ENCODE peak calls at places on chromosomes 3 and 15, in eight cellular contexts. K is nephron progenitor cell, H is mesothelial cell of epicardium, T is ascending aorta, B is endothelial cell, Y is bronchial epithelial cell, N is WERI-Rb-1, V is lower lobe of right lung. G is an unnamed sample.

GRCh38 chr3:10223676-10224639 is 24.3 kb upstream of the TATDN2 start:
- DNase-seq in K (no peak), V (no peak), Y (no peak), B (no peak), H (no peak), N (no peak), T (no peak), G (no peak)

GRCh38 chr3:47337656-47338055 is 43.2 kb upstream of the PTPN23 start:
- DNase-seq in K (no peak), N (no peak), H (no peak), T (no peak), V (no peak), B (no peak), Y (no peak), G (no peak)

GRCh38 chr3:30639937-30640336 is 33.5 kb downstream of the TGFBR2 start:
- DNase-seq in V (no peak), H (no peak), K (no peak), B (no peak), T (no peak), N (no peak), Y (no peak), G (no peak)

GRCh38 chr3:56894912-56895431 is 93.2 kb upstream of the ARHGEF3 start:
- DNase-seq in N (no peak), Y (no peak), T (no peak), K (no peak), B (no peak), V (no peak), H (no peak), G (no peak)

GRCh38 chr3:23550402-23550801 is 255.4 kb upstream of the UBE2E1 start:
- DNase-seq in H (no peak), K (no peak), B (no peak), N (no peak), Y (no peak), T (no peak), V (no peak), G (no peak)

GRCh38 chr3:159762981-159763465 is 225.6 kb upstream of the IL12A start:
- DNase-seq in H (peak), K (peak), Y (peak), N (peak), V (peak), B (peak), T (peak), G (peak)

GRCh38 chr3:129107793-129108192 is 13.8 kb downstream of the RAB43 start:
- DNase-seq in N (no peak), B (no peak), T (no peak), H (no peak), Y (no peak), K (peak), V (peak), G (no peak)

GRCh38 chr15:88383354-88383753 is 83.8 kb downstream of the MRPL46 start:
- DNase-seq in H (no peak), N (peak), B (no peak), K (no peak), V (no peak), T (no peak), Y (no peak), G (no peak)

GRCh38 chr3:58237940-58238681 is 519 bp downstream of the ABHD6 start:
- DNase-seq in H (no peak), Y (no peak), K (peak), V (peak), B (peak), N (peak), T (peak), G (no peak)

GRCh38 chr3:9165441-9165840 is 84.0 kb downstream of the SRGAP3 start:
- DNase-seq in Y (no peak), N (no peak), B (no peak), K (no peak), V (no peak), H (no peak), T (no peak), G (no peak)

GRCh38 chr3:186109897-186110803 is 1.3 kb upstream of the ETV5 start:
- DNase-seq in B (peak), N (peak), H (no peak), Y (no peak), K (peak), T (no peak), V (peak), G (no peak)

GRCh38 chr3:16937421-16937820 is 52.7 kb downstream of the PLCL2 start:
- DNase-seq in Y (no peak), K (no peak), V (no peak), B (no peak), N (no peak), H (no peak), T (no peak), G (no peak)

GRCh38 chr15:71115567-71116351 is 488 bp downstream of the THSD4 start:
- DNase-seq in B (peak), T (no peak), V (peak), H (peak), K (peak), Y (peak), N (peak), G (peak)

GRCh38 chr3:72274511-72275295 is 489.8 kb upstream of the PROK2 start:
- DNase-seq in N (peak), K (peak), B (no peak), V (peak), H (no peak), T (no peak), Y (no peak), G (no peak)

GRCh38 chr3:169118666-169119370 is 544.7 kb downstream of the MECOM start:
- DNase-seq in H (no peak), B (no peak), Y (no peak), N (no peak), T (no peak), K (no peak), V (no peak), G (no peak)

DNA sequence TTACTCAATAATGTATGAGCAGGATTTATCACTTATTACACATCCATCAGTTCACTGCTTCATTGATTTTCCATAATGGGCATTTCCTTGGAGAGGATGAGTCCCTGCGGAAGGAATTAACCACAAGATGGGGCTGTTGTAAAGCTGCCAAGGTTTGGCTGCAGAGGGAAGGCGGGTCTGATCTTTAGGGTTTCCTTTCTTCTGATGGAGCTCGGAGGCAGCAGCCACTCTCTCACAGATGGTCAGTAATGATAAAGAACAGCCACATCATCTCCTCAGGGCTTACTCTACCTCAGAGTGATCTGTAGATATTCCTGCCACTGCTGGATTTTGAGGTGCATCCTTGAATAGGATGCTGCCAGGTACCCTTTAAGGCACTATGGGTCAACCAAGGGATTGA is 115.2 kb downstream of the USP13 start:
- DNase-seq in Y (peak), B (peak), H (no peak), N (peak), T (no peak), K (peak), V (no peak), G (no peak)
- TF ChIP-seq CTCF in Y (peak), B (no peak), H (peak), N (peak), T (no peak), K (peak), V (peak), G (peak)

GRCh38 chr3:142904639-142905441 is 16.0 kb upstream of the PCOLCE2 start:
- DNase-seq in Y (peak), B (no peak), H (no peak), N (peak), T (no peak), K (no peak), V (no peak), G (no peak)
- TF ChIP-seq CTCF in Y (peak), B (no peak), H (no peak), N (peak), T (no peak), K (no peak), V (no peak), G (peak)

GRCh38 chr3:28699283-28699682 is 350.7 kb upstream of the AZI2 start:
- DNase-seq in B (no peak), T (no peak), H (no peak), V (no peak), N (no peak), K (no peak), Y (peak), G (no peak)

GRCh38 chr3:28700728-28701127 is 352.1 kb upstream of the AZI2 start:
- DNase-seq in H (no peak), N (no peak), Y (no peak), B (no peak), V (no peak), K (no peak), T (no peak), G (no peak)

GRCh38 chr3:28703858-28704257 is 355.2 kb upstream of the AZI2 start:
- DNase-seq in B (no peak), K (no peak), T (no peak), Y (no peak), V (no peak), N (no peak), H (no peak), G (no peak)

GRCh38 chr3:28698706-28699105 is 350.1 kb upstream of the AZI2 start:
- DNase-seq in N (no peak), K (no peak), Y (no peak), T (no peak), V (no peak), H (no peak), B (no peak), G (no peak)
- TF ChIP-seq CTCF in N (no peak), K (no peak), Y (no peak), T (no peak), V (no peak), H (no peak), B (no peak), G (no peak)

GRCh38 chr3:170802164-170803151 is 67.5 kb downstream of the RPL22L1 start:
- DNase-seq in K (no peak), N (no peak), V (no peak), H (no peak), Y (peak), T (no peak), B (no peak), G (no peak)

GRCh38 chr3:170806676-170807075 is 63.3 kb downstream of the RPL22L1 start:
- DNase-seq in T (no peak), V (no peak), H (no peak), B (no peak), N (no peak), K (no peak), Y (no peak), G (no peak)

GRCh38 chr3:170801597-170801996 is 68.4 kb downstream of the RPL22L1 start:
- DNase-seq in H (no peak), K (no peak), N (no peak), T (no peak), Y (no peak), B (no peak), V (no peak), G (no peak)

GRCh38 chr3:170806141-170806540 is 63.9 kb downstream of the RPL22L1 start:
- DNase-seq in T (no peak), H (no peak), N (no peak), B (no peak), V (no peak), Y (no peak), K (no peak), G (no peak)

GRCh38 chr3:170804095-170804494 is 65.9 kb downstream of the RPL22L1 start:
- DNase-seq in H (no peak), B (no peak), Y (no peak), K (no peak), N (no peak), V (no peak), T (no peak), G (no peak)
- TF ChIP-seq CTCF in H (no peak), B (no peak), Y (no peak), K (no peak), N (no peak), V (no peak), T (no peak), G (no peak)

DNA sequence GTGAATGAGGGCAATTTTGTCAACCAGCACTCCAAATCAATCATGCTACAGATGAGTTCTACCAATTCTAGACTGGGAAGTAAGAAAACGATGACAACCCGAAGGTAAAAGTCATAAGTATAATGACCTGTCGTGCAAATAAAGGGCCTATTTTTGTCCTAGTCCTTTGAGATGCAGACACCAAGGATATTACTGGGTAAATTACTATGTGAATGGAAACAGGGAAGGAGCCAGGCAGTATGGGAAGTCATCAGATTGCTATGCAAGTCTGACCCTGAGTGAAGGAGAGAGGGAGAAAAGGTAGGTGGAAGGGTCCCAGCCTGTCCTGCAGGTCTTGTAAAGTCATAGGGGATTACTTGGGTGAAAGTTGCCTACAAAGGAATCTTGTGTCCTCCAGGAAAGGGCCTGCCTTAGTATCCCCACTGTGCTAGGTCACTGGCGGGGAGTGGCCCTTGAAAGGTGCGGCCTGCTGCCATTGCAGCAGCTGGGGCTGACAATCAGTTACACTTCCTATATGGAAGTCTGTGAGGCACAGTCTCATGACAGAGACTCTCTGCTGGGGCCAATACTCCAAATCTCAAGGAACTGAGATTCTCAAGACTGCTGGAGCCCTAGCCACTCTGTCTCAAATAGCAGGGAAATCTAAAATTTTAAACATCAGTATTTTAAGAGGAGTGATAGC is 149.9 kb upstream of the SLC2A2 start:
- DNase-seq in K (no peak), N (no peak), T (no peak), Y (no peak), B (no peak), H (no peak), V (no peak), G (no peak)
- TF ChIP-seq CTCF in K (no peak), N (no peak), T (no peak), Y (no peak), B (no peak), H (no peak), V (no peak), G (no peak)

DNA sequence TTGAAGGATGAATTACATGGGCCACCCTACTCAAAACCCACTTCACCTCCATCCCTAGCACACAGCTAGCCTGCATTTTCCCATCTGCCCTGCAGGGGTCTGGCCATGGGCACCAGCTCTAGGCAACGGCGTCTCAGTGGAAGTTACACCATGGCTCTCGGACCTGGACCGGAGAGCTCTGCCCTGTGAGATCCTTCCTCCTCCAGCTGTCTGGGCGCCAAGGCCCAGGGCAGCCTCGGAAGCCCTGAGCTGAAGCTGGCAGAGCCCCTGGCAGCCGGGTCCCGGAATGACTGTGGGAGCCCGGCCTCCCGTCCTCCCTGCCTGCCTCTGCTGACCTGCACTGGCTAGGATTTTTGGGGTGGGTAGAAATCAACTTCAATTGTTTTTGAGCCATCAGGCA is 98.9 kb downstream of the CHSY1 start:
- DNase-seq in H (no peak), N (peak), T (no peak), V (peak), Y (no peak), B (peak), K (no peak), G (no peak)
- TF ChIP-seq CTCF in H (peak), N (peak), T (no peak), V (peak), Y (peak), B (peak), K (peak), G (peak)

DNA sequence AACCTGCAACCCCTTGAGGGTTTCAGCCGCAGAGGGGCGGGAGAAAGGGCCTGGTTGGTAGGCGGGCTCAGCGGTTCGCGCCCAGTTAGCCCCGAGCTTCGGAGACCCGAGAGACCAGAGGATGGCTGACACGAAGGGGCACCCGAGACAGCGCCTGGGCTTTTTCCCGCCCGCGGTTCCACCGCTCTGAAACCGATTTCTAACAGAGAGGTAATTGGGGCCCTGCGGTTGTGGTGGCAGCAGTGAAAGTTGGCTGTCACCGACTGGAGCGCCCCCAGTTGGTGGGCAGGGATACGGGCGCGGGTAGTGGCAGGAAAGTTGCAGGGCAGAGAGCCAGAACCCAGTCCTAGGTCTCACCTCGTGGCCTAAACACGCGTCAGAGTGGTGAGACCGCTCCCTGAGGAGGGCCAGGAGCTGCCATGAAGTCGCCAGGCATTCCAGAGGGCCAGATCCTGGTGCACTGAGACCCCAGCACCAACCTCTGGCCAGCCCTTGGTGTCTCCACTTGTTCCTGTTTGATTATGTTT is 590 bp upstream of the ELL3 start:
- DNase-seq in K (peak), N (no peak), Y (peak), V (peak), T (peak), B (peak), H (no peak), G (peak)
- TF ChIP-seq CTCF in K (peak), N (peak), Y (peak), V (peak), T (peak), B (peak), H (peak), G (peak)

GRCh38 chr3:31880020-31880419 is 101.0 kb downstream of the OSBPL10 start:
- DNase-seq in N (no peak), Y (peak), T (no peak), V (peak), H (no peak), B (no peak), K (no peak), G (no peak)
- TF ChIP-seq CTCF in N (no peak), Y (peak), T (no peak), V (peak), H (no peak), B (no peak), K (no peak), G (no peak)

G was measured in osteocyte.